ENCODE peak calls at places on chromosomes 4 and X, in ten cellular contexts. G, E, B, J, V, F, X, L, A and P are unnamed samples.

GRCh38 chr4:165668694-165669093 is 204.3 kb upstream of the TLL1 start:
- DNase-seq in F (no peak), E (peak; percentile 48), V (peak; percentile 43), J (no peak), X (no peak), G (no peak), L (peak; percentile 78), A (no peak), B (no peak), P (no peak)

GRCh38 chrX:153780678-153781427 is at the start of gene SRPK3:
- DNase-seq in V (peak; percentile 38), G (no peak), L (peak; percentile 61), E (no peak), J (no peak), X (no peak), A (peak; percentile 72), F (peak; percentile 56), B (peak; percentile 10), P (no peak)

GRCh38 chrX:7021991-7022390 is 125.5 kb upstream of the STS start:
- DNase-seq in A (no peak), E (no peak), F (no peak), G (no peak), J (no peak), X (no peak), V (no peak), L (no peak), B (no peak), P (no peak)

GRCh38 chrX:155747520-155747919 is 133.6 kb upstream of the VAMP7 start:
- DNase-seq in F (no peak), A (no peak), B (peak; percentile 67), V (peak; percentile 47), J (no peak), X (no peak), G (no peak), L (peak; percentile 66), E (peak; percentile 22), P (peak; percentile 5)

GRCh38 chrX:17535229-17535628 is 160.2 kb downstream of the NHS start:
- DNase-seq in G (peak; percentile 52), B (no peak), J (peak; percentile 29), A (peak; percentile 21), L (peak; percentile 16), E (peak; percentile 56), X (no peak), F (peak; percentile 40), V (peak; percentile 60), P (no peak)

GRCh38 chr4:128516568-128516967 is 229.0 kb upstream of the PGRMC2 start:
- DNase-seq in V (peak; percentile 7), G (no peak), J (no peak), B (no peak), F (no peak), X (no peak), A (no peak), L (no peak), E (no peak), P (peak; percentile 78)

GRCh38 chrX:97876697-97877407 is 993.1 kb downstream of the RPA4 start:
- DNase-seq in L (peak; percentile 70), J (no peak), A (no peak), G (no peak), X (no peak), B (no peak), V (no peak), E (no peak), F (peak; percentile 0), P (no peak)

GRCh38 chr4:185235480-185236154 is 26.2 kb downstream of the SNX25 start:
- DNase-seq in L (peak; percentile 64), G (no peak), E (peak; percentile 23), J (no peak), V (peak; percentile 2), A (no peak), B (no peak), X (no peak), F (no peak), P (no peak)

GRCh38 chrX:38375888-38376287 is 23.5 kb downstream of the OTC start:
- DNase-seq in L (peak; percentile 4), J (peak; percentile 13), F (peak; percentile 38), V (peak; percentile 19), E (peak; percentile 21), G (no peak), X (peak; percentile 5), A (no peak), B (no peak), P (peak; percentile 8)

GRCh38 chr4:14871676-14872430 is 130.4 kb upstream of the CPEB2 start:
- DNase-seq in F (peak; percentile 56), G (peak; percentile 45), L (peak; percentile 10), J (no peak), B (no peak), A (no peak), E (peak; percentile 11), V (peak; percentile 93), X (no peak), P (peak; percentile 1)

GRCh38 chr4:142467086-142467485 is 379.0 kb downstream of the INPP4B start:
- DNase-seq in F (no peak), V (no peak), X (no peak), J (no peak), B (no peak), L (no peak), G (no peak), E (no peak), A (no peak), P (no peak)

GRCh38 chr4:39480251-39480650 is 21.4 kb downstream of the LIAS start:
- DNase-seq in L (no peak), F (no peak), J (no peak), V (no peak), A (no peak), X (no peak), B (no peak), G (no peak), E (no peak), P (no peak)

GRCh38 chrX:126165721-126166401 is at the start of gene DCAF12L2:
- DNase-seq in F (peak; percentile 1), V (peak; percentile 8), A (no peak), L (no peak), J (no peak), X (peak; percentile 5), G (no peak), B (peak; percentile 1), E (no peak), P (peak; percentile 50)

GRCh38 chrX:10926906-10927305 is 184.2 kb upstream of the HCCS start:
- DNase-seq in V (no peak), F (no peak), L (no peak), J (no peak), A (peak; percentile 9), B (no peak), G (no peak), X (no peak), E (no peak), P (no peak)

GRCh38 chrX:43500240-43500639 is 155.9 kb upstream of the MAOA start:
- DNase-seq in V (no peak), L (no peak), E (no peak), B (no peak), G (no peak), X (no peak), A (no peak), F (no peak), J (no peak), P (no peak)

GRCh38 chr4:37719021-37719420 is 32.8 kb upstream of the RELL1 start:
- DNase-seq in J (no peak), X (no peak), A (no peak), G (no peak), L (peak; percentile 29), V (no peak), B (no peak), E (no peak), F (no peak), P (no peak)

GRCh38 chr4:673349-674091 is 556 bp downstream of the ATP5ME start:
- DNase-seq in L (no peak), F (peak; percentile 58), X (no peak), B (no peak), J (no peak), E (no peak), V (peak; percentile 23), G (no peak), A (peak; percentile 61), P (no peak)

GRCh38 chr4:15001248-15001824 is 945 bp upstream of the CPEB2 start:
- DNase-seq in E (peak; percentile 97), X (peak; percentile 51), F (peak; percentile 84), V (peak; percentile 88), J (peak; percentile 79), L (peak; percentile 83), G (peak; percentile 57), A (peak; percentile 61), B (peak; percentile 55), P (peak; percentile 9)

GRCh38 chr4:1356181-1356998 is 9.4 kb downstream of the UVSSA start:
- DNase-seq in F (peak; percentile 77), L (peak; percentile 24), J (no peak), B (peak; percentile 51), E (peak; percentile 64), A (peak; percentile 78), X (no peak), V (peak; percentile 42), G (peak; percentile 66), P (peak; percentile 15)

GRCh38 chr4:76758996-76759395 is 138.9 kb downstream of the SOWAHB start:
- DNase-seq in J (no peak), B (no peak), E (peak; percentile 37), V (no peak), X (no peak), A (no peak), F (no peak), G (no peak), L (no peak), P (no peak)

GRCh38 chr4:122588453-122589238 is 32.2 kb downstream of the IL21 start:
- DNase-seq in L (peak; percentile 27), X (no peak), E (peak; percentile 29), G (no peak), V (no peak), A (no peak), F (peak; percentile 76), J (no peak), B (no peak), P (no peak)

GRCh38 chr4:78622253-78622979 is 70.8 kb downstream of the ANXA3 start:
- DNase-seq in X (no peak), F (no peak), L (peak; percentile 45), G (no peak), B (no peak), E (peak; percentile 50), J (no peak), A (peak; percentile 16), V (no peak), P (no peak)

GRCh38 chr4:10096201-10096975 is 20.2 kb downstream of the WDR1 start:
- DNase-seq in V (no peak), X (no peak), E (peak; percentile 95), B (no peak), J (peak; percentile 28), G (peak; percentile 86), F (peak; percentile 84), A (peak; percentile 97), L (peak; percentile 95), P (no peak)

GRCh38 chr4:112099701-112100289 is 45.5 kb upstream of the FAM241A start:
- DNase-seq in F (peak; percentile 65), A (peak; percentile 21), X (peak; percentile 46), E (peak; percentile 80), G (no peak), V (peak; percentile 65), J (peak; percentile 75), B (no peak), L (peak; percentile 54), P (peak; percentile 49)

GRCh38 chr4:126790633-126791032 is 842.1 kb upstream of the INTU start:
- DNase-seq in B (no peak), X (no peak), E (no peak), G (no peak), L (no peak), A (no peak), F (no peak), V (no peak), J (no peak), P (no peak)

GRCh38 chr4:81421346-81422218 is 50.1 kb downstream of the RASGEF1B start:
- DNase-seq in E (peak; percentile 68), A (no peak), B (no peak), V (peak; percentile 84), L (peak; percentile 34), G (no peak), J (no peak), F (peak; percentile 89), X (peak; percentile 69), P (no peak)

GRCh38 chr4:182644326-182645050 is 272.7 kb downstream of the DCTD start:
- DNase-seq in G (no peak), F (no peak), V (no peak), B (no peak), A (no peak), X (no peak), L (peak; percentile 36), J (no peak), E (peak; percentile 22), P (no peak)

GRCh38 chrX:37754518-37754917 is 25.3 kb upstream of the CYBB start:
- DNase-seq in X (no peak), J (no peak), L (no peak), B (no peak), F (peak; percentile 35), G (no peak), A (no peak), E (no peak), V (no peak), P (no peak)